ENCODE peak calls at places on chromosomes 4 and X, in seven cellular contexts. One of them, this sample, is unnamed.
A peak's percentile ranks its signal among the peaks of the same experiment; 100 is the strongest.

GRCh38 chr4:19521151-19521550 is 730.6 kb upstream of the SLIT2 start:
- DNase-seq in uterus: no peak
- DNase-seq in heart left ventricle: no peak
- DNase-seq in tibial nerve: no peak
- DNase-seq in ovary: no peak
- DNase-seq in esophagus squamous epithelium: no peak
- DNase-seq in erythroblast: no peak
- DNase-seq in this sample: no peak

GRCh38 chrX:17638731-17639130 is 98.6 kb upstream of the SCML1 start:
- DNase-seq in uterus: no peak
- DNase-seq in heart left ventricle: no peak
- DNase-seq in tibial nerve: no peak
- DNase-seq in ovary: no peak
- DNase-seq in esophagus squamous epithelium: no peak
- DNase-seq in erythroblast: no peak
- DNase-seq in this sample: no peak

GRCh38 chr4:5500165-5500564 is 208.2 kb downstream of the EVC2 start:
- DNase-seq in uterus: no peak
- DNase-seq in heart left ventricle: no peak
- DNase-seq in tibial nerve: no peak
- DNase-seq in ovary: no peak
- DNase-seq in esophagus squamous epithelium: no peak
- DNase-seq in erythroblast: no peak
- DNase-seq in this sample: no peak

GRCh38 chrX:132802033-132802432 is 156.4 kb downstream of the HS6ST2 start:
- DNase-seq in uterus: no peak
- DNase-seq in heart left ventricle: no peak
- DNase-seq in tibial nerve: no peak
- DNase-seq in ovary: no peak
- DNase-seq in esophagus squamous epithelium: no peak
- DNase-seq in erythroblast: no peak
- DNase-seq in this sample: no peak

GRCh38 chrX:35445912-35446311 is 352.2 kb upstream of the MAGEB16 start:
- DNase-seq in uterus: no peak
- DNase-seq in heart left ventricle: no peak
- DNase-seq in tibial nerve: no peak
- DNase-seq in ovary: no peak
- DNase-seq in esophagus squamous epithelium: no peak
- DNase-seq in erythroblast: no peak
- DNase-seq in this sample: no peak

GRCh38 chrX:2485460-2485753 is 15.4 kb downstream of the DHRSX start:
- DNase-seq in uterus: no peak
- DNase-seq in heart left ventricle: no peak
- DNase-seq in tibial nerve: no peak
- DNase-seq in ovary: no peak
- DNase-seq in esophagus squamous epithelium: no peak
- DNase-seq in erythroblast: no peak
- DNase-seq in this sample: no peak

GRCh38 chrX:149937881-149938426 is 337 bp downstream of the EOLA2 start:
- DNase-seq in uterus: no peak
- DNase-seq in heart left ventricle: no peak
- DNase-seq in tibial nerve: no peak
- DNase-seq in ovary: no peak
- DNase-seq in esophagus squamous epithelium: no peak
- DNase-seq in erythroblast: peak; percentile 53
- DNase-seq in this sample: no peak

GRCh38 chrX:94454606-94455005 is 780.6 kb downstream of the FAM133A start:
- DNase-seq in uterus: no peak
- DNase-seq in heart left ventricle: no peak
- DNase-seq in tibial nerve: no peak
- DNase-seq in ovary: no peak
- DNase-seq in esophagus squamous epithelium: no peak
- DNase-seq in erythroblast: no peak
- DNase-seq in this sample: no peak

GRCh38 chr4:109425405-109425804 is 8.2 kb upstream of the SEC24B start:
- DNase-seq in uterus: no peak
- DNase-seq in heart left ventricle: no peak
- DNase-seq in tibial nerve: no peak
- DNase-seq in ovary: no peak
- DNase-seq in esophagus squamous epithelium: no peak
- DNase-seq in erythroblast: no peak
- DNase-seq in this sample: no peak

GRCh38 chrX:131975851-131976250 is 47.3 kb upstream of the STK26 start:
- DNase-seq in uterus: no peak
- DNase-seq in heart left ventricle: no peak
- DNase-seq in tibial nerve: no peak
- DNase-seq in ovary: no peak
- DNase-seq in esophagus squamous epithelium: no peak
- DNase-seq in erythroblast: no peak
- DNase-seq in this sample: no peak

GRCh38 chrX:136086521-136086920 is 60.8 kb upstream of the FHL1 start:
- DNase-seq in uterus: no peak
- DNase-seq in heart left ventricle: no peak
- DNase-seq in tibial nerve: no peak
- DNase-seq in ovary: no peak
- DNase-seq in esophagus squamous epithelium: no peak
- DNase-seq in erythroblast: no peak
- DNase-seq in this sample: no peak

GRCh38 chr4:47746122-47746521 is 91.7 kb downstream of the CORIN start:
- DNase-seq in uterus: no peak
- DNase-seq in heart left ventricle: no peak
- DNase-seq in tibial nerve: no peak
- DNase-seq in ovary: no peak
- DNase-seq in esophagus squamous epithelium: no peak
- DNase-seq in erythroblast: no peak
- DNase-seq in this sample: no peak

GRCh38 chr4:152870605-152871004 is 65.5 kb upstream of the FHDC1 start:
- DNase-seq in uterus: no peak
- DNase-seq in heart left ventricle: no peak
- DNase-seq in tibial nerve: no peak
- DNase-seq in ovary: no peak
- DNase-seq in esophagus squamous epithelium: no peak
- DNase-seq in erythroblast: no peak
- DNase-seq in this sample: no peak

GRCh38 chr4:38145741-38146140 is 185.5 kb downstream of the PTTG2 start:
- DNase-seq in uterus: no peak
- DNase-seq in heart left ventricle: no peak
- DNase-seq in tibial nerve: no peak
- DNase-seq in ovary: no peak
- DNase-seq in esophagus squamous epithelium: no peak
- DNase-seq in erythroblast: no peak
- DNase-seq in this sample: no peak

GRCh38 chr4:76488905-76489798 is 54.1 kb downstream of the SHROOM3 start:
- DNase-seq in uterus: no peak
- DNase-seq in heart left ventricle: no peak
- DNase-seq in tibial nerve: no peak
- DNase-seq in ovary: no peak
- DNase-seq in esophagus squamous epithelium: no peak
- DNase-seq in erythroblast: no peak
- DNase-seq in this sample: no peak

GRCh38 chr4:184825394-184826314 is at the start of gene ACSL1:
- DNase-seq in uterus: peak; percentile 84
- DNase-seq in heart left ventricle: peak; percentile 88
- DNase-seq in tibial nerve: peak; percentile 66
- DNase-seq in ovary: peak; percentile 72
- DNase-seq in esophagus squamous epithelium: peak; percentile 8
- DNase-seq in erythroblast: peak; percentile 84
- DNase-seq in this sample: peak; percentile 68
- TF ChIP-seq POLR2A in uterus: peak; percentile 80
- TF ChIP-seq POLR2A in heart left ventricle: peak; percentile 97
- TF ChIP-seq POLR2A in tibial nerve: peak; percentile 83
- TF ChIP-seq POLR2A in ovary: no peak
- TF ChIP-seq POLR2A in esophagus squamous epithelium: peak; percentile 79
- TF ChIP-seq POLR2A in erythroblast: peak; percentile 67
- TF ChIP-seq POLR2A in this sample: peak; percentile 68

GRCh38 chrX:153934473-153935325 is at the start of gene NAA10:
- DNase-seq in uterus: peak; percentile 78
- DNase-seq in heart left ventricle: peak; percentile 77
- DNase-seq in tibial nerve: peak; percentile 42
- DNase-seq in ovary: peak; percentile 72
- DNase-seq in esophagus squamous epithelium: no peak
- DNase-seq in erythroblast: peak; percentile 81
- DNase-seq in this sample: peak; percentile 91
- TF ChIP-seq POLR2A in uterus: no peak
- TF ChIP-seq POLR2A in heart left ventricle: no peak
- TF ChIP-seq POLR2A in tibial nerve: peak; percentile 18
- TF ChIP-seq POLR2A in ovary: no peak
- TF ChIP-seq POLR2A in esophagus squamous epithelium: no peak
- TF ChIP-seq POLR2A in erythroblast: peak; percentile 56
- TF ChIP-seq POLR2A in this sample: peak; percentile 64

GRCh38 chr4:1982124-1983052 is 26.4 kb downstream of the NELFA start:
- DNase-seq in uterus: no peak
- DNase-seq in heart left ventricle: no peak
- DNase-seq in tibial nerve: no peak
- DNase-seq in ovary: no peak
- DNase-seq in esophagus squamous epithelium: no peak
- DNase-seq in erythroblast: no peak
- DNase-seq in this sample: no peak
- TF ChIP-seq POLR2A in uterus: no peak
- TF ChIP-seq POLR2A in heart left ventricle: no peak
- TF ChIP-seq POLR2A in tibial nerve: no peak
- TF ChIP-seq POLR2A in ovary: no peak
- TF ChIP-seq POLR2A in esophagus squamous epithelium: no peak
- TF ChIP-seq POLR2A in erythroblast: no peak
- TF ChIP-seq POLR2A in this sample: no peak

GRCh38 chr4:8225290-8225625 is 26.2 kb downstream of the SH3TC1 start:
- DNase-seq in uterus: no peak
- DNase-seq in heart left ventricle: no peak
- DNase-seq in tibial nerve: no peak
- DNase-seq in ovary: no peak
- DNase-seq in esophagus squamous epithelium: no peak
- DNase-seq in erythroblast: no peak
- DNase-seq in this sample: no peak

GRCh38 chr4:8225704-8226443 is 26.8 kb downstream of the SH3TC1 start:
- DNase-seq in uterus: no peak
- DNase-seq in heart left ventricle: no peak
- DNase-seq in tibial nerve: no peak
- DNase-seq in ovary: no peak
- DNase-seq in esophagus squamous epithelium: no peak
- DNase-seq in erythroblast: no peak
- DNase-seq in this sample: no peak

GRCh38 chr4:8227201-8227770 is 28.2 kb downstream of the SH3TC1 start:
- DNase-seq in uterus: no peak
- DNase-seq in heart left ventricle: no peak
- DNase-seq in tibial nerve: no peak
- DNase-seq in ovary: no peak
- DNase-seq in esophagus squamous epithelium: no peak
- DNase-seq in erythroblast: no peak
- DNase-seq in this sample: no peak

GRCh38 chr4:8222609-8223391 is 23.7 kb downstream of the SH3TC1 start:
- DNase-seq in uterus: no peak
- DNase-seq in heart left ventricle: no peak
- DNase-seq in tibial nerve: no peak
- DNase-seq in ovary: no peak
- DNase-seq in esophagus squamous epithelium: no peak
- DNase-seq in erythroblast: no peak
- DNase-seq in this sample: no peak

GRCh38 chr4:8224596-8225289 is 25.7 kb downstream of the SH3TC1 start:
- DNase-seq in uterus: no peak
- DNase-seq in heart left ventricle: no peak
- DNase-seq in tibial nerve: no peak
- DNase-seq in ovary: no peak
- DNase-seq in esophagus squamous epithelium: no peak
- DNase-seq in erythroblast: no peak
- DNase-seq in this sample: no peak
- TF ChIP-seq POLR2A in uterus: no peak
- TF ChIP-seq POLR2A in heart left ventricle: no peak
- TF ChIP-seq POLR2A in tibial nerve: no peak
- TF ChIP-seq POLR2A in ovary: no peak
- TF ChIP-seq POLR2A in esophagus squamous epithelium: no peak
- TF ChIP-seq POLR2A in erythroblast: no peak
- TF ChIP-seq POLR2A in this sample: no peak

DNA sequence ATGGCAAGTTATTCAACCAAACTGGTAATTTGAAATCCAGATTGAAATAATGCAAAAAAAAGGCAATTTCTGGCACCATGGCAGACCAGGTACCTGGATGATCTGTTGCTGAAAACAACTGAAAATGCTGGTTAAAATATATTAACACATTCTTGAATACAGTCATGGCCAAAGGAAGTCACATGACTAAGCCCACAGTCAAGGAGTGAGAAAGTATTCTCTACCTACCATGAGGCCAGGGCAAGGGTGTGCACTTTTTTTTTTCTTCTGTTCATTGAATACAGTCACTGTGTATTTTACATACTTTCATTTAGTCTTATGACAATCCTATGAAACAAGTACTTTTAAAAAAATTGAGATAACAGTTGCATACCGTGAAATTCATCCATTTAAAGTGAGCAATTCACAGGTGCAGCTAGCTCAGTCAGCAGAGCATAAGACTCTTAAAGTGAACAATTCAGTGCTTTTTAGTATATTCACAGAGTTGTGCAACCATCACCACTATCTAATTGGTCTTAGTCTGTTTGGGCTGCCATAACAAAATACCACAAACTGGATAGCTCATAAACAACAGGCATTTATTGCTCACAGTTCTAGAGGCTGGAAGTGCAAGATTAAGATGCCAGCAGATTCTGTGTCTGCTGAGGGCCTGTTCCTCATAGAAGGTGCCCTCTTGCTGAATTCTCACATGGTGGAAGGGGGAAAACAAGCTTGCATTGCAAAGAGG is 4.8 kb upstream of the MPP1 start:
- DNase-seq in uterus: no peak
- DNase-seq in heart left ventricle: no peak
- DNase-seq in tibial nerve: no peak
- DNase-seq in ovary: no peak
- DNase-seq in esophagus squamous epithelium: no peak
- DNase-seq in erythroblast: no peak
- DNase-seq in this sample: no peak
- TF ChIP-seq POLR2A in uterus: no peak
- TF ChIP-seq POLR2A in heart left ventricle: no peak
- TF ChIP-seq POLR2A in tibial nerve: no peak
- TF ChIP-seq POLR2A in ovary: no peak
- TF ChIP-seq POLR2A in esophagus squamous epithelium: no peak
- TF ChIP-seq POLR2A in erythroblast: no peak
- TF ChIP-seq POLR2A in this sample: no peak

DNA sequence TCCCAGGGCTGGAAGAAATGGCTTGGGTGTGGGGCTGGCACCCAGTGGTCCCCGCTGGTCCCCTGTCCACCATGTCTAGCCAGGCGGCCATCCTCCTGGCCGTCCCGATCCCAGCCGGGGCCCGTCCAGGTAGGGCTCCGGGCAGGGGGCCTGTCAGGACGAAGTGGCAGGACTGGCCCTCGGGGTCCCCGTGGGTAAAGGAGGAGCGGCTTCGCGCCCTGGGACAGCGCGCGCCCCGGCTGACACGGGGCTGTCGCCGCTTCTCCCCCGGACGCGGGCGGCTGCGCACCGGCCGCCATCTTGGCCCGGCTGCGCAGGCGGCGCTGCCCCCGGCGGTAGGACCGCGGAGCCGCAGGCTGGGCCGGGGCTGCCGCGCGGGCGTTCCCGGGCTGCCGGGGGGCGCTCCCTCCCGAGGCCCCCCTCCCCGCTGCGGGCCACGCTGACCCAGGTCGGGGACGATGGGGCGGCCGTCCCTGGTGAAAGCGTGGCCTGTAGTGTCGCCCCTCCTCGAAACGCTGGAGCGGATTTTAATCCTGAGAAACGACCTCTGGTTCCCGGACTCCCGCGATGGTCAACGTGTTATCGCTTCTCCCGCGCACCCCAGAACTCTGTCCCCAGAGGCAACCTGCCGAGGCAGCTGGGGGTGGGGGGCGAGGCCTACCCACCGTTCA is 60.4 kb upstream of the BCOR start:
- DNase-seq in uterus: peak; percentile 38
- DNase-seq in heart left ventricle: no peak
- DNase-seq in tibial nerve: no peak
- DNase-seq in ovary: peak; percentile 32
- DNase-seq in esophagus squamous epithelium: no peak
- DNase-seq in erythroblast: peak; percentile 52
- DNase-seq in this sample: peak; percentile 38
- TF ChIP-seq POLR2A in uterus: no peak
- TF ChIP-seq POLR2A in heart left ventricle: no peak
- TF ChIP-seq POLR2A in tibial nerve: no peak
- TF ChIP-seq POLR2A in ovary: peak; percentile 11
- TF ChIP-seq POLR2A in esophagus squamous epithelium: no peak
- TF ChIP-seq POLR2A in erythroblast: no peak
- TF ChIP-seq POLR2A in this sample: peak; percentile 49

This sample was measured in H54.